ENCODE peak calls at places on chromosomes 5 and 9, in four cellular contexts. H is cardiac muscle cell, P is NCI-H82, B is brain microvascular endothelial cell. M is an unnamed sample.

GRCh38 chr5:60977956-60978737 is 33.1 kb downstream of the NDUFAF2 start:
- DNase-seq in H (peak), P (no peak), B (no peak), M (no peak)

GRCh38 chr5:132449060-132449459 is 41.5 kb downstream of the IRF1 start:
- DNase-seq in B (no peak), H (no peak), P (no peak), M (no peak)

GRCh38 chr5:109354761-109355160 is 55.0 kb downstream of the PJA2 start:
- DNase-seq in B (no peak), H (peak), P (no peak), M (no peak)

GRCh38 chr9:135338546-135338945 is 141.0 kb upstream of the PPP1R26 start:
- DNase-seq in H (no peak), P (no peak), B (no peak), M (no peak)

GRCh38 chr5:173890195-173890951 is 2.2 kb downstream of the CPEB4 start:
- DNase-seq in H (peak), B (no peak), P (peak), M (no peak)

GRCh38 chr5:119341452-119342349 is 14.1 kb upstream of the TNFAIP8 start:
- DNase-seq in H (no peak), B (no peak), P (no peak), M (no peak)

GRCh38 chr5:157205708-157206107 is 25.1 kb downstream of the ITK start:
- DNase-seq in P (no peak), B (no peak), H (no peak), M (no peak)

GRCh38 chr5:83856898-83857297 is 136.2 kb upstream of the HAPLN1 start:
- DNase-seq in B (no peak), P (peak), H (peak), M (no peak)

GRCh38 chr9:93822229-93822628 is 132.9 kb downstream of the BARX1 start:
- DNase-seq in H (no peak), B (no peak), P (no peak), M (no peak)

GRCh38 chr9:108516391-108516790 is 339.4 kb downstream of the ACTL7B start:
- DNase-seq in P (no peak), H (no peak), B (no peak), M (no peak)

GRCh38 chr9:89387970-89388867 is 69.9 kb downstream of the SECISBP2 start:
- DNase-seq in B (peak), P (no peak), H (peak), M (no peak)

GRCh38 chr5:130109152-130109551 is 204.9 kb downstream of the CHSY3 start:
- DNase-seq in P (peak), H (peak), B (no peak), M (peak)

GRCh38 chr9:3059781-3060468 is 216.0 kb upstream of the PUM3 start:
- DNase-seq in P (no peak), B (no peak), H (no peak), M (no peak)

GRCh38 chr9:129863059-129863690 is 27.9 kb downstream of the USP20 start:
- DNase-seq in H (peak), B (peak), P (no peak), M (no peak)

GRCh38 chr5:72815580-72816296 is 723 bp upstream of the TNPO1 start:
- DNase-seq in P (peak), B (no peak), H (no peak), M (no peak)

GRCh38 chr5:145158654-145159199 is 676.4 kb downstream of the PRELID2 start:
- DNase-seq in B (no peak), H (no peak), P (no peak), M (no peak)

GRCh38 chr5:60208681-60209080 is 315.2 kb upstream of the PDE4D start:
- DNase-seq in P (no peak), B (no peak), H (no peak), M (no peak)

GRCh38 chr5:72244862-72245371 is 75.1 kb downstream of the MRPS27 start:
- DNase-seq in H (peak), B (peak), P (peak), M (peak)

GRCh38 chr5:71629950-71630349 is 42.8 kb downstream of the MCCC2 start:
- DNase-seq in H (no peak), B (no peak), P (no peak), M (no peak)

GRCh38 chr9:5321058-5321457 is 16.5 kb upstream of the RLN2 start:
- DNase-seq in H (no peak), P (peak), B (no peak), M (no peak)

GRCh38 chr5:136067422-136067821 is 38.6 kb downstream of the TGFBI start:
- DNase-seq in P (no peak), B (no peak), H (no peak), M (no peak)

GRCh38 chr5:98173334-98173733 is 600.1 kb upstream of the RGMB start:
- DNase-seq in H (peak), P (no peak), B (peak), M (no peak)

GRCh38 chr9:79129865-79130480 is 441.8 kb upstream of the TLE4 start:
- DNase-seq in H (peak), B (peak), P (peak), M (peak)

GRCh38 chr9:38246833-38247232 is 145.7 kb upstream of the ALDH1B1 start:
- DNase-seq in H (no peak), B (no peak), P (no peak), M (no peak)

GRCh38 chr5:142630927-142631539 is 54.9 kb downstream of the FGF1 start:
- DNase-seq in H (peak), B (no peak), P (no peak), M (no peak)

GRCh38 chr9:21381752-21382339 is 3.4 kb downstream of the IFNA2 start:
- DNase-seq in P (no peak), H (no peak), B (no peak), M (no peak)

GRCh38 chr5:124040799-124041198 is 528.8 kb downstream of the CSNK1G3 start:
- DNase-seq in P (no peak), H (peak), B (peak), M (no peak)

GRCh38 chr5:124644582-124644981 is 101.9 kb downstream of the ZNF608 start:
- DNase-seq in P (no peak), B (no peak), H (no peak), M (no peak)

GRCh38 chr9:37969558-37970300 is 65.8 kb upstream of the SLC25A51 start:
- DNase-seq in B (no peak), H (no peak), P (no peak), M (no peak)

GRCh38 chr5:134003064-134003956 is 1.5 kb downstream of the VDAC1 start:
- DNase-seq in B (no peak), H (no peak), P (peak), M (no peak)

GRCh38 chr5:143401846-143402463 is 1.5 kb downstream of the NR3C1 start:
- DNase-seq in P (peak), H (no peak), B (no peak), M (no peak)

GRCh38 chr5:79938468-79938867 is 52.6 kb downstream of the MTX3 start:
- DNase-seq in P (no peak), B (no peak), H (no peak), M (no peak)

GRCh38 chr5:16550316-16550952 is 66.4 kb downstream of the RETREG1 start:
- DNase-seq in P (peak), B (no peak), H (peak), M (peak)

GRCh38 chr9:17807670-17808282 is 228.9 kb downstream of the SH3GL2 start:
- DNase-seq in P (no peak), B (no peak), H (no peak), M (no peak)

GRCh38 chr9:129679537-129679936 is 14.1 kb downstream of the PRRX2 start:
- DNase-seq in P (no peak), B (no peak), H (no peak), M (no peak)

GRCh38 chr5:124906339-124907097 is 160.1 kb upstream of the ZNF608 start:
- DNase-seq in H (peak), B (peak), P (peak), M (no peak)